ENCODE peak calls at places on chromosomes 13 and 19, in five cellular contexts. One of them, this sample, is unnamed.

GRCh38 chr13:90091611-90092010 is 1255.9 kb upstream of the MIR17HG start:
- DNase-seq in B cell: no peak
- DNase-seq in effector CD4-positive, alpha-beta T cell: no peak
- DNase-seq in BE2C: no peak
- DNase-seq in activated CD4-positive, alpha-beta T cell treated with anti-CD3 and anti-CD28 coated beads for 36 hours: no peak
- DNase-seq in this sample: no peak

GRCh38 chr19:55685776-55686175 is 10.8 kb downstream of the EPN1 start:
- DNase-seq in effector CD4-positive, alpha-beta T cell: no peak
- DNase-seq in B cell: no peak
- DNase-seq in BE2C: no peak
- DNase-seq in activated CD4-positive, alpha-beta T cell treated with anti-CD3 and anti-CD28 coated beads for 36 hours: no peak
- DNase-seq in this sample: no peak

GRCh38 chr19:19900124-19900523 is 622 bp upstream of the ZNF93 start:
- DNase-seq in effector CD4-positive, alpha-beta T cell: no peak
- DNase-seq in B cell: no peak
- DNase-seq in BE2C: no peak
- DNase-seq in activated CD4-positive, alpha-beta T cell treated with anti-CD3 and anti-CD28 coated beads for 36 hours: peak; percentile 17
- DNase-seq in this sample: peak; percentile 1

GRCh38 chr13:61410669-61411297 is 4.9 kb downstream of the PCDH20 start:
- DNase-seq in activated CD4-positive, alpha-beta T cell treated with anti-CD3 and anti-CD28 coated beads for 36 hours: no peak
- DNase-seq in B cell: no peak
- DNase-seq in effector CD4-positive, alpha-beta T cell: no peak
- DNase-seq in BE2C: no peak
- DNase-seq in this sample: no peak

GRCh38 chr13:68076046-68076445 is 845.9 kb upstream of the PCDH9 start:
- DNase-seq in B cell: no peak
- DNase-seq in effector CD4-positive, alpha-beta T cell: no peak
- DNase-seq in activated CD4-positive, alpha-beta T cell treated with anti-CD3 and anti-CD28 coated beads for 36 hours: no peak
- DNase-seq in BE2C: peak; percentile 27
- DNase-seq in this sample: no peak

GRCh38 chr19:12750851-12751250 is 740 bp upstream of the BEST2 start:
- DNase-seq in effector CD4-positive, alpha-beta T cell: no peak
- DNase-seq in activated CD4-positive, alpha-beta T cell treated with anti-CD3 and anti-CD28 coated beads for 36 hours: no peak
- DNase-seq in B cell: no peak
- DNase-seq in BE2C: no peak
- DNase-seq in this sample: no peak

GRCh38 chr19:51614789-51615188 is 15.4 kb downstream of the SIGLEC5 start:
- DNase-seq in effector CD4-positive, alpha-beta T cell: no peak
- DNase-seq in activated CD4-positive, alpha-beta T cell treated with anti-CD3 and anti-CD28 coated beads for 36 hours: no peak
- DNase-seq in BE2C: no peak
- DNase-seq in B cell: no peak
- DNase-seq in this sample: no peak

GRCh38 chr19:38375098-38375493 is 725 bp downstream of the PSMD8 start:
- DNase-seq in BE2C: no peak
- DNase-seq in activated CD4-positive, alpha-beta T cell treated with anti-CD3 and anti-CD28 coated beads for 36 hours: no peak
- DNase-seq in B cell: no peak
- DNase-seq in effector CD4-positive, alpha-beta T cell: no peak
- DNase-seq in this sample: no peak

GRCh38 chr13:37138169-37138568 is 32.7 kb upstream of the CSNK1A1L start:
- DNase-seq in BE2C: no peak
- DNase-seq in activated CD4-positive, alpha-beta T cell treated with anti-CD3 and anti-CD28 coated beads for 36 hours: no peak
- DNase-seq in effector CD4-positive, alpha-beta T cell: no peak
- DNase-seq in B cell: no peak
- DNase-seq in this sample: no peak

GRCh38 chr19:7658219-7658686 is 10.6 kb upstream of the RETN start:
- DNase-seq in effector CD4-positive, alpha-beta T cell: peak; percentile 14
- DNase-seq in B cell: peak; percentile 80
- DNase-seq in BE2C: no peak
- DNase-seq in activated CD4-positive, alpha-beta T cell treated with anti-CD3 and anti-CD28 coated beads for 36 hours: peak; percentile 71
- DNase-seq in this sample: no peak

GRCh38 chr13:105278797-105279425 is 1256.6 kb downstream of the EFNB2 start:
- DNase-seq in B cell: no peak
- DNase-seq in activated CD4-positive, alpha-beta T cell treated with anti-CD3 and anti-CD28 coated beads for 36 hours: no peak
- DNase-seq in BE2C: no peak
- DNase-seq in effector CD4-positive, alpha-beta T cell: no peak
- DNase-seq in this sample: no peak

GRCh38 chr19:6952956-6953355 is 65.6 kb downstream of the ADGRE1 start:
- DNase-seq in B cell: no peak
- DNase-seq in activated CD4-positive, alpha-beta T cell treated with anti-CD3 and anti-CD28 coated beads for 36 hours: no peak
- DNase-seq in effector CD4-positive, alpha-beta T cell: no peak
- DNase-seq in BE2C: no peak
- DNase-seq in this sample: no peak

GRCh38 chr19:52963229-52963760 is 614 bp upstream of the ZNF816 start:
- DNase-seq in effector CD4-positive, alpha-beta T cell: no peak
- DNase-seq in B cell: no peak
- DNase-seq in activated CD4-positive, alpha-beta T cell treated with anti-CD3 and anti-CD28 coated beads for 36 hours: peak; percentile 30
- DNase-seq in BE2C: peak; percentile 11
- DNase-seq in this sample: no peak

GRCh38 chr19:5957132-5957531 is 20.8 kb downstream of the RANBP3 start:
- DNase-seq in BE2C: no peak
- DNase-seq in effector CD4-positive, alpha-beta T cell: no peak
- DNase-seq in B cell: no peak
- DNase-seq in activated CD4-positive, alpha-beta T cell treated with anti-CD3 and anti-CD28 coated beads for 36 hours: no peak
- DNase-seq in this sample: no peak

GRCh38 chr13:100566543-100566942 is 22.0 kb downstream of the GGACT start:
- DNase-seq in B cell: no peak
- DNase-seq in effector CD4-positive, alpha-beta T cell: no peak
- DNase-seq in BE2C: no peak
- DNase-seq in activated CD4-positive, alpha-beta T cell treated with anti-CD3 and anti-CD28 coated beads for 36 hours: no peak
- DNase-seq in this sample: no peak

GRCh38 chr19:30112171-30112570 is 170.1 kb downstream of the URI1 start:
- DNase-seq in effector CD4-positive, alpha-beta T cell: no peak
- DNase-seq in B cell: no peak
- DNase-seq in activated CD4-positive, alpha-beta T cell treated with anti-CD3 and anti-CD28 coated beads for 36 hours: no peak
- DNase-seq in BE2C: no peak
- DNase-seq in this sample: no peak

GRCh38 chr19:3708207-3708931 is at the start of gene TJP3:
- DNase-seq in activated CD4-positive, alpha-beta T cell treated with anti-CD3 and anti-CD28 coated beads for 36 hours: no peak
- DNase-seq in effector CD4-positive, alpha-beta T cell: no peak
- DNase-seq in BE2C: no peak
- DNase-seq in B cell: no peak
- DNase-seq in this sample: no peak

GRCh38 chr19:4512070-4512469 is 6.2 kb downstream of the PLIN4 start:
- DNase-seq in activated CD4-positive, alpha-beta T cell treated with anti-CD3 and anti-CD28 coated beads for 36 hours: no peak
- DNase-seq in BE2C: no peak
- DNase-seq in effector CD4-positive, alpha-beta T cell: no peak
- DNase-seq in B cell: no peak
- DNase-seq in this sample: no peak

GRCh38 chr19:12838182-12838890 is at the start of gene MAST1:
- DNase-seq in B cell: peak; percentile 77
- DNase-seq in activated CD4-positive, alpha-beta T cell treated with anti-CD3 and anti-CD28 coated beads for 36 hours: peak; percentile 82
- DNase-seq in effector CD4-positive, alpha-beta T cell: peak; percentile 27
- DNase-seq in BE2C: peak; percentile 85
- DNase-seq in this sample: peak; percentile 13

GRCh38 chr19:41575998-41576397 is at the start of gene CEACAM21:
- DNase-seq in BE2C: no peak
- DNase-seq in B cell: peak; percentile 78
- DNase-seq in activated CD4-positive, alpha-beta T cell treated with anti-CD3 and anti-CD28 coated beads for 36 hours: peak; percentile 75
- DNase-seq in effector CD4-positive, alpha-beta T cell: peak; percentile 34
- DNase-seq in this sample: no peak

GRCh38 chr13:26949701-26950345 is 189.2 kb upstream of the GPR12 start:
- DNase-seq in activated CD4-positive, alpha-beta T cell treated with anti-CD3 and anti-CD28 coated beads for 36 hours: no peak
- DNase-seq in effector CD4-positive, alpha-beta T cell: no peak
- DNase-seq in B cell: no peak
- DNase-seq in BE2C: no peak
- DNase-seq in this sample: no peak

GRCh38 chr19:50488795-50489194 is 12.1 kb upstream of the GARIN5A start:
- DNase-seq in activated CD4-positive, alpha-beta T cell treated with anti-CD3 and anti-CD28 coated beads for 36 hours: no peak
- DNase-seq in effector CD4-positive, alpha-beta T cell: no peak
- DNase-seq in BE2C: no peak
- DNase-seq in B cell: no peak
- DNase-seq in this sample: no peak

GRCh38 chr13:42215578-42216421 is 56.2 kb upstream of the AKAP11 start:
- DNase-seq in BE2C: peak; percentile 46
- DNase-seq in B cell: peak; percentile 6
- DNase-seq in effector CD4-positive, alpha-beta T cell: no peak
- DNase-seq in activated CD4-positive, alpha-beta T cell treated with anti-CD3 and anti-CD28 coated beads for 36 hours: peak; percentile 50
- DNase-seq in this sample: no peak

GRCh38 chr13:80979035-80979641 is 638.2 kb upstream of the SPRY2 start:
- DNase-seq in BE2C: peak; percentile 54
- DNase-seq in B cell: peak; percentile 38
- DNase-seq in effector CD4-positive, alpha-beta T cell: no peak
- DNase-seq in activated CD4-positive, alpha-beta T cell treated with anti-CD3 and anti-CD28 coated beads for 36 hours: peak; percentile 47
- DNase-seq in this sample: no peak

GRCh38 chr19:29724741-29725140 is 9.7 kb upstream of the C19orf12 start:
- DNase-seq in activated CD4-positive, alpha-beta T cell treated with anti-CD3 and anti-CD28 coated beads for 36 hours: no peak
- DNase-seq in effector CD4-positive, alpha-beta T cell: no peak
- DNase-seq in B cell: no peak
- DNase-seq in BE2C: no peak
- DNase-seq in this sample: no peak

GRCh38 chr19:51326216-51327065 is 15.0 kb downstream of the IGLON5 start:
- DNase-seq in B cell: no peak
- DNase-seq in effector CD4-positive, alpha-beta T cell: no peak
- DNase-seq in activated CD4-positive, alpha-beta T cell treated with anti-CD3 and anti-CD28 coated beads for 36 hours: no peak
- DNase-seq in BE2C: no peak
- DNase-seq in this sample: no peak

This sample was measured in effector memory CD4-positive, alpha-beta T cell.